ENCODE peak calls at places on chromosomes 5 and 9, in ten cellular contexts. U is GM20000; P is brain microvascular endothelial cell; G is germinal center; Y is kidney tubule cell; N is WTC11; H is NCI-H748 treated with DMSO at 0.1 percent for 48 hours; O is stimulated activated CD4-positive, alpha-beta T cell treated with anti-CD3 and anti-CD28 coated beads, Interleukin-1b, Interleukin-23, amount 100 ng/mL, for 24 hours; K is T-cell; J is omental fat pad. Z is an unnamed sample.

GRCh38 chr9:114092336-114092735 is 6.8 kb downstream of the KIF12 start:
- DNase-seq in J (no peak), U (no peak), N (no peak), K (no peak), P (no peak), G (no peak), O (no peak), H (no peak), Y (no peak), Z (no peak)

GRCh38 chr5:181221792-181222629 is 1.1 kb upstream of the TRIM41 start:
- DNase-seq in P (peak), O (peak), N (peak), H (no peak), U (peak), J (peak), K (peak), Y (peak), G (peak), Z (peak)

GRCh38 chr9:76466299-76466605 is 7.3 kb downstream of the GCNT1 start:
- DNase-seq in G (no peak), U (no peak), N (no peak), P (no peak), Y (no peak), O (no peak), H (no peak), K (no peak), J (no peak), Z (no peak)

GRCh38 chr5:89556215-89557009 is 673.4 kb upstream of the MEF2C start:
- DNase-seq in U (no peak), N (no peak), O (no peak), P (peak), Y (peak), J (no peak), K (no peak), G (no peak), H (no peak), Z (peak)

GRCh38 chr5:137289856-137290255 is 209.3 kb downstream of the SPOCK1 start:
- DNase-seq in G (no peak), U (no peak), K (no peak), J (no peak), H (no peak), O (no peak), Y (no peak), P (no peak), N (no peak), Z (no peak)

GRCh38 chr9:79140751-79141150 is 431.0 kb upstream of the TLE4 start:
- DNase-seq in P (no peak), O (no peak), N (no peak), K (no peak), G (no peak), U (no peak), Y (peak), H (no peak), J (no peak), Z (no peak)

GRCh38 chr5:40877371-40877988 is 31.8 kb upstream of the C7 start:
- DNase-seq in K (no peak), O (peak), U (no peak), H (no peak), N (no peak), Y (peak), J (no peak), P (no peak), G (no peak), Z (no peak)

GRCh38 chr9:83526221-83526620 is 12.0 kb downstream of the FRMD3 start:
- DNase-seq in P (no peak), H (no peak), K (no peak), U (no peak), Y (peak), O (no peak), G (no peak), J (no peak), N (no peak), Z (no peak)

GRCh38 chr5:154086641-154087040 is 47.9 kb downstream of the MFAP3 start:
- DNase-seq in G (no peak), O (no peak), N (no peak), Y (no peak), P (no peak), U (no peak), J (no peak), H (no peak), K (no peak), Z (no peak)

GRCh38 chr5:42924226-42924625 is 112.5 kb upstream of the SELENOP start:
- DNase-seq in N (no peak), J (no peak), Y (no peak), H (no peak), K (no peak), O (no peak), U (no peak), P (no peak), G (no peak), Z (no peak)

GRCh38 chr9:70494221-70494620 is 79.8 kb upstream of the KLF9 start:
- DNase-seq in J (no peak), K (no peak), U (no peak), H (no peak), Y (no peak), O (no peak), N (no peak), P (no peak), G (no peak), Z (no peak)

GRCh38 chr9:131589993-131590392 is 44.7 kb downstream of the PRRT1B start:
- DNase-seq in Y (no peak), N (no peak), P (no peak), K (no peak), H (no peak), O (no peak), J (no peak), G (no peak), U (no peak), Z (no peak)

GRCh38 chr9:125409217-125409636 is 147.6 kb downstream of the GAPVD1 start:
- DNase-seq in Y (no peak), K (no peak), J (no peak), N (no peak), H (no peak), P (no peak), O (no peak), U (peak), G (no peak), Z (no peak)

GRCh38 chr5:160605266-160605665 is 183.6 kb downstream of the PTTG1 start:
- DNase-seq in N (no peak), U (no peak), Y (no peak), O (no peak), P (no peak), G (no peak), K (no peak), J (no peak), H (no peak), Z (no peak)

Z was measured in brain pericyte.